ENCODE peak calls at places on chromosomes 3 and 15, in seven cellular contexts. W is H9, H is mesendoderm, Q is IMR-90, A is neuronal stem cell, T is H1, X is trophoblast cell. Y is an unnamed sample.

GRCh38 chr15:37967788-37968187 is 33.3 kb downstream of the TMCO5A start:
- DNase-seq in W (no peak), A (no peak), Q (no peak), H (no peak), T (no peak), X (no peak), Y (no peak)

GRCh38 chr3:175338775-175339535 is 479.8 kb downstream of the NAALADL2 start:
- DNase-seq in X (peak), Q (peak), T (no peak), A (no peak), H (peak), W (peak), Y (peak)

GRCh38 chr3:180283251-180283650 is 246.5 kb upstream of the PEX5L start:
- DNase-seq in Q (no peak), W (no peak), X (no peak), A (no peak), T (no peak), H (no peak), Y (no peak)

GRCh38 chr3:184663756-184664155 is 48.1 kb downstream of the MAGEF1 start:
- DNase-seq in Q (no peak), A (no peak), W (no peak), H (no peak), X (no peak), T (no peak), Y (no peak)

GRCh38 chr3:160564949-160565441 is 376 bp downstream of the KPNA4 start:
- DNase-seq in Q (peak), X (peak), H (peak), T (no peak), W (peak), A (peak), Y (peak)

GRCh38 chr15:89174476-89174875 is 46.9 kb downstream of the RLBP1 start:
- DNase-seq in H (no peak), T (no peak), A (no peak), Q (no peak), W (no peak), X (no peak), Y (no peak)

GRCh38 chr3:132997404-132997803 is 40.8 kb upstream of the TMEM108 start:
- DNase-seq in H (no peak), W (no peak), A (no peak), X (no peak), Q (no peak), T (no peak), Y (no peak)

GRCh38 chr3:52001443-52001974 is 5.8 kb upstream of the RPL29 start:
- DNase-seq in H (peak), Q (peak), W (peak), T (peak), A (peak), X (peak), Y (peak)

GRCh38 chr15:94346272-94346671 is 114.9 kb downstream of the MCTP2 start:
- DNase-seq in W (no peak), X (no peak), Q (peak), T (no peak), A (no peak), H (no peak), Y (no peak)

GRCh38 chr15:79059081-79059572 is 31.5 kb downstream of the RASGRF1 start:
- DNase-seq in X (no peak), T (no peak), Q (no peak), H (no peak), W (no peak), A (no peak), Y (no peak)

GRCh38 chr15:25545017-25545416 is 106.2 kb upstream of the UBE3A start:
- DNase-seq in T (no peak), X (peak), H (no peak), A (no peak), Q (peak), W (no peak), Y (no peak)

GRCh38 chr15:93307513-93307912 is 218.5 kb upstream of the RGMA start:
- DNase-seq in W (no peak), Q (no peak), X (no peak), T (no peak), H (no peak), A (no peak), Y (no peak)

GRCh38 chr3:84724877-84725276 is 233.9 kb upstream of the CADM2 start:
- DNase-seq in T (no peak), Q (no peak), A (no peak), H (peak), X (peak), W (no peak), Y (no peak)
- H2BK120ac ChIP-seq in T (no peak), Q (no peak), A (no peak), H (no peak), X (no peak), W (no peak), Y (no peak)

DNA sequence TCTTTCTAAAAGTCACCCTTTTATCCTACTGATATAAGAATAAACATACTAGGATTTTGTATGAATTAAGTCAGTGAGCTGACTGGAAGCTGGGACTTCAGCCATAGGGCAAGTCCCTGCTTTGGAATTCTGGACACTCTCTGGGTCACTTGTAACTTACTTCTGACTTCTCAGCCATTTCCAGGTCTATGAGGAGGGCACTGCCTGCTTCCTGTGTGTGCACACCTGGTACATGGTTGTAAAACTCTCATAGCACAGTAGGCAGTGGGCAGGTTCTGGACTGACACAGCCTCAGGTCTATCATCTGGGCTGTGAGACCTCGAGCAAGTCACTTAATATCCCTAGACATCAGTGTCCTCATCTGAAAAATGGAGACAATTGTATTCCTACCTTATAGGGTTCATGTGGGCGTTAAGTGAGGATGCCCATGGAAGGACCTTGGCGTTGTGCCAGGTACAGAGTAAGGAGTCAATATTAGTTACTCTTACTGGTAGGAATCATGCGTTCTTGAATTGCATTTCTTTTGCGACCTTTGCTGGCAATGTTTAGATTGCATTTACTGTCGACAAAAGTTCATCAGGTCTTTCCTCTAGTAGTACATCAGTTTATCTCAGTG is 27.5 kb upstream of the TGM5 start:
- DNase-seq in X (no peak), A (no peak), H (no peak), Q (no peak), W (no peak), T (no peak), Y (no peak)
- H3K27ac ChIP-seq in X (no peak), A (no peak), H (no peak), Q (no peak), W (no peak), T (no peak), Y (no peak)

GRCh38 chr3:139100821-139101220 is 56.1 kb upstream of the PRR23C start:
- DNase-seq in X (no peak), W (peak), A (no peak), H (no peak), Q (no peak), T (no peak), Y (no peak)
- H2BK120ac ChIP-seq in X (no peak), W (no peak), A (no peak), H (no peak), Q (no peak), T (no peak), Y (no peak)

DNA sequence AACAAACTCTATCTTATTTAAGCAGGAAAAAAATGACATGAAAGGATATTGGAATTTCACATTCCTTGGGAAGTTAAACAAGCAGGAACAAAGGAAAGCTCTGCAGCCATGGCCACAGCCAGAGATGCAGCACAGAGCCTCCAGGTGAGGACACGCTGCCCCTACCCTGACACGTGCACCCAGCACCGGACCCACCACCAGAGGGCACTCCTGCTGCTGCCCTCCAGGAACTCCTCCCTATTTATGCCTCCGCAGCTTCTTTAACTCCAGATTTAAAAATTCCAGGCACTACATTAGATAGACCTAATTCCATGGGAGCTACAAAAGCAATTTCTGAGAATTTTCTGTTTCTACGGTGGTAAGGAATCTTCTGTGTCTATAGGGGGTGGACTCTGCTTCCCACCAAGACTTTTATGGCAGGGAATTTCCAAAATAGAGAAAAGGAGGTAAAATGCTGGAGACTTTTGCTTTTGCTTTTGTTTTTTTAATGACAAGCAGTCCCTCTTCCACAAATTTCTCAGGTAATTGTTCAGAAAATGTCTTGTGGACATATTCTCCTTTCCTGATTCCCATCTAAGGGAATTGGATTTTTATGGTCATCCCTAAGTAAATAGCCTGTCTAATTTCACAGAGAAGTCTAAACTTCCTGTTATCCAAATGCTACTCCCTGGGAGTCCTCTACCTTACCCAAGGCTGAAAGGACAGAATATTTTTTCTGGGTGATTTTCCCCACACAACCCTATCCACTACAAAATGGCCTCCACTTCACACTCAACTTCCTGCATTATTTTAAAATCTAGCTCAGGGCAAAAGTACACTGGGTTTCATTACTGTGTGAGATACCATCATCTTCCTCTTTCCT is 77.3 kb upstream of the ABI3BP start:
- DNase-seq in W (peak), Q (no peak), T (peak), X (peak), H (peak), A (peak), Y (peak)
- H3K27ac ChIP-seq in W (no peak), Q (peak), T (no peak), X (no peak), H (no peak), A (no peak), Y (peak)

DNA sequence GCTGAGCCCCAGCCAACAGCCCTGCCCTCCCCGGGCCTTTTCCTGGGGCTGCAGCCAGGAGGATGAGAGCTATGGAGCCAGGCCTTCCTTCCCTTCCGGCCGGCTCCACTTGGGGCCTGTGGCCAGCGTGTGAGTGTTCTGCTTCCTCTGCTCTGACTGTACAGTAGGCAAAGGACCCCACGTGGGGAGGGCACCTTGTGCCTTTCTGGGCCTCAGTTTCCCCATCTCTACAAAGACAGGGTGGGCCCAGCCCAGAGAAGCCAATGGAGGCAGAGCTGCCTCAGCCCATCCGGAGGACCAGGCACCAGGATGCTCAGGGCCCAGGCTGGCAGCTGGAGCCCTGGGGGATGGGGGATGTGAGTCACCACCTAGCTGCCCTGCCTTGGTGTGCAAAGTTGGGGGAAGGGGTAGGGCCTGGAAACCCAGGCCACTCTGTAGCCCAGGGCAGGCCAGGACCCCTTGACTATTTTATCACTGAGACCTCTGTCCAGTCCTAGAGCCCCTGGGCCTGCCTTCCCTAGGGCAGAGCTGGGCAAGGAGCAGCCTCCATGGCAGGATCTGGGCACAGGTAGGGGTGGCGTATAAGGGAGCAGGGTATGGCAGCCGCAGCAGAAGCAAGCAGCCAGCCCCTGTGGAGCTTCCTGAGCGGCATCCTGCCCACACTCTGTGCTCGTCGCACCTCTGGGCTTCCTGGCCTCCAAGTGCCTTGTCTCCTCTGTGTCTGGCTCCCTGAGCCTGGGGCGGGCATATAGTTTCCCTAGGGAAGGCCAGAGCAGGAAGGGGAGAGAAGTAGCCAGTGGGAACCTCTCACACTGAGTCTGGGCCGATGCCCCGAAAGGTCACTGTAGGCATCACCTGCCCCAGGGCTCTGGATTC is 1.8 kb downstream of the PSTPIP1 start:
- DNase-seq in T (no peak), H (no peak), A (no peak), W (no peak), Q (peak), X (no peak), Y (no peak)
- H2BK120ac ChIP-seq in T (no peak), H (no peak), A (no peak), W (no peak), Q (no peak), X (no peak), Y (no peak)

DNA sequence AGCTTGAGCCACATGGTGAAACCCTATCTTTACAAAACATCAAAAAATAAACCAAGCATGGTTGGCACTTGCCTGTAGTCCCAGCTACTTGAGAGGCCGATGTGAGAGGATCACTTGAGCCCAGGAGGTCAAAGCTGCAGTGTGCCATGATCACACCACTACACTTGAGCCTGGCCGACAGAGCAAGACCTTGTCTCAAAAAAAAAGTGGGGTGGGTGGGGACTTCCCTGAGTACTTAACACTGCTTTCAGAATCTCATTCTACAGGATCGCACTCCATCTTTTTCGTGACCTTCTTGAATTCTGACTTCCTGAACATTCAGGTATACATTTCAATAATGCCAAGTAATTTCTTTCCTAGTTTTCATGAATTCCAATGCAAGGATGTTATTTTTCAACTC is 91.3 kb downstream of the PDE8A start:
- DNase-seq in H (no peak), T (no peak), W (no peak), X (no peak), A (no peak), Q (no peak), Y (no peak)
- H3K27ac ChIP-seq in H (no peak), T (no peak), W (no peak), X (no peak), A (no peak), Q (no peak), Y (no peak)

DNA sequence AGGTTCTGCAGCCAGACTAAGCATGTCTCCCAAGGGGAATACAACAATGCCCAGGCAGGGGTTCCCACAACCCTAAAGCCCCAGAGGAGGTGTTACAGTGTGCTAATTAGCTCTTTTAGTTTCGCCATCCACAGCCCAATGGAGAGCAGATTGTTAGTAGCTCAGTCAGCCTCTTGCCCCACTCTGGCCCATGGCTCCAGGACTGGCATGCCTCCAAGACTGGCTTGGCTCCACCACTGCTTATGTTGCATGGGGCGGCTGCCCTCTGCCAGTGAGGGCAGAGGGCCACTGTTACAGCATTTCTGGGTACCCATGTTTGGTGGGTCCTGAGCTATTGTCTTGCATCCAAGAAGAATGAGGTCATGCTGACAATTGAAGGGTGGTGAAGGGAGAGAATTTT is 231.1 kb upstream of the MDFIC2 start:
- DNase-seq in W (no peak), X (no peak), H (no peak), A (no peak), T (no peak), Q (no peak), Y (no peak)
- H2BK120ac ChIP-seq in W (no peak), X (no peak), H (no peak), A (no peak), T (no peak), Q (no peak), Y (no peak)

GRCh38 chr15:98730860-98731711 is 82.7 kb downstream of the IGF1R start:
- DNase-seq in H (no peak), X (no peak), A (no peak), T (no peak), Q (no peak), W (no peak), Y (no peak)
- H3K27ac ChIP-seq in H (no peak), X (no peak), A (no peak), T (no peak), Q (no peak), W (no peak), Y (peak)